ENCODE peak calls at places on chromosomes 5 and 9, in six cellular contexts. S, F, W, I, J and V are unnamed samples.
A peak's percentile ranks its signal among the peaks of the same experiment; 100 is the strongest.

GRCh38 chr9:111842313-111842712 is 47.6 kb upstream of the SHOC1 start:
- DNase-seq in S (no peak), F (no peak), W (no peak), I (no peak), J (no peak), V (no peak)

GRCh38 chr5:179120951-179121666 is 60.9 kb downstream of the ZNF354C start:
- DNase-seq in S (no peak), F (no peak), W (no peak), I (no peak), J (no peak), V (no peak)

GRCh38 chr9:127418037-127418471 is 6.1 kb upstream of the ZNF79 start:
- DNase-seq in S (peak; percentile 92), F (no peak), W (no peak), I (no peak), J (no peak), V (no peak)

GRCh38 chr9:137302176-137303030 is at the start of gene NRARP:
- DNase-seq in S (peak; percentile 88), F (peak; percentile 84), W (peak; percentile 64), I (peak; percentile 57), J (peak; percentile 92), V (peak; percentile 90)

GRCh38 chr5:132439521-132440206 is 50.9 kb downstream of the IRF1 start:
- DNase-seq in S (no peak), F (no peak), W (peak; percentile 97), I (no peak), J (peak; percentile 39), V (no peak)

GRCh38 chr5:6907320-6907918 is 194.2 kb downstream of the TENT4A start:
- DNase-seq in S (no peak), F (no peak), W (no peak), I (no peak), J (no peak), V (no peak)

GRCh38 chr5:119049824-119050449 is 20.9 kb upstream of the DMXL1 start:
- DNase-seq in S (peak; percentile 86), F (no peak), W (peak; percentile 80), I (no peak), J (no peak), V (no peak)

GRCh38 chr9:3434594-3434993 is 91.2 kb downstream of the RFX3 start:
- DNase-seq in S (no peak), F (no peak), W (peak; percentile 82), I (peak; percentile 84), J (no peak), V (no peak)

GRCh38 chr9:69674112-69674511 is 1.9 kb upstream of the APBA1 start:
- DNase-seq in S (peak; percentile 81), F (no peak), W (no peak), I (no peak), J (no peak), V (no peak)

GRCh38 chr5:172795401-172795977 is 24.5 kb upstream of the DUSP1 start:
- DNase-seq in S (peak; percentile 26), F (peak; percentile 74), W (peak; percentile 99), I (no peak), J (peak; percentile 74), V (no peak)

GRCh38 chr9:134407123-134407779 is 81.0 kb downstream of the RXRA start:
- DNase-seq in S (peak; percentile 57), F (peak; percentile 64), W (peak; percentile 90), I (peak; percentile 98), J (peak; percentile 92), V (peak; percentile 29)

GRCh38 chr9:18826248-18826647 is 206.8 kb downstream of the SAXO1 start:
- DNase-seq in S (no peak), F (no peak), W (no peak), I (no peak), J (no peak), V (no peak)

GRCh38 chr9:82891321-82891720 is 171.6 kb downstream of the RASEF start:
- DNase-seq in S (no peak), F (no peak), W (no peak), I (no peak), J (no peak), V (no peak)

GRCh38 chr5:157309796-157310195 is 43.9 kb downstream of the CYFIP2 start:
- DNase-seq in S (peak; percentile 16), F (no peak), W (no peak), I (no peak), J (no peak), V (no peak)

GRCh38 chr5:132001647-132002561 is 9.6 kb downstream of the ACSL6 start:
- DNase-seq in S (peak; percentile 43), F (no peak), W (peak; percentile 24), I (no peak), J (peak; percentile 47), V (no peak)

GRCh38 chr5:167639213-167639612 is 652.2 kb upstream of the WWC1 start:
- DNase-seq in S (no peak), F (no peak), W (peak; percentile 62), I (no peak), J (no peak), V (no peak)

GRCh38 chr9:7186175-7186574 is 428.4 kb downstream of the KDM4C start:
- DNase-seq in S (peak; percentile 64), F (no peak), W (peak; percentile 37), I (peak; percentile 13), J (no peak), V (no peak)

DNA sequence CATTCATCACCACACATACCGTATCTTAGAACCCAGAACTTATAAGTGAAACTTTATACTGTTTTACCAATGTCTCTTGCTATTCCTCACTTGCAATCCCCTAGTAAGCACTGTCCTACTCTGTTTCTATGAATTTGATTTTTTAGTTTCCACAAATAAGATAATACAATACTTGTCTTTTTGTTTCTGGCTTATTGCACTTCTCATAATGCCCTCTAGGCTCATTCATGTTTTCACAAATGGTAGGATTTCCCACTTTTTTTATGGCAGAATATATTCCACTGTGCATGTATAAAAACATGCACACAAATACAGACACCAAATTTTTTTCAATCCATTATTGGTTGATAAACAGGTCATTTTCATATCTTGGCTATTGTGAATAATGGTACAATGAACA is 1742.3 kb upstream of the NUDT12 start:
- DNase-seq in S (no peak), F (no peak), W (no peak), I (no peak), J (no peak), V (no peak)
- TF ChIP-seq CTCF in S (no peak), F (no peak), W (no peak), I (no peak), J (no peak), V (peak; percentile 23)

GRCh38 chr5:78627766-78628165 is 20.8 kb downstream of the LHFPL2 start:
- DNase-seq in S (no peak), F (no peak), W (peak; percentile 54), I (no peak), J (no peak), V (no peak)

GRCh38 chr5:78626009-78626571 is 22.5 kb downstream of the LHFPL2 start:
- DNase-seq in S (no peak), F (no peak), W (peak; percentile 57), I (no peak), J (no peak), V (no peak)

GRCh38 chr5:78624992-78625391 is 23.6 kb downstream of the LHFPL2 start:
- DNase-seq in S (no peak), F (no peak), W (no peak), I (no peak), J (no peak), V (no peak)

GRCh38 chr5:78628260-78629024 is 20.1 kb downstream of the LHFPL2 start:
- DNase-seq in S (no peak), F (no peak), W (no peak), I (no peak), J (no peak), V (no peak)

GRCh38 chr5:78627175-78627574 is 21.4 kb downstream of the LHFPL2 start:
- DNase-seq in S (no peak), F (no peak), W (no peak), I (no peak), J (no peak), V (no peak)
- TF ChIP-seq CTCF in S (peak; percentile 53), F (no peak), W (peak; percentile 48), I (no peak), J (no peak), V (peak; percentile 26)

GRCh38 chr9:100098241-100098886 is 436 bp downstream of the ERP44 start:
- DNase-seq in S (peak; percentile 91), F (peak; percentile 39), W (peak; percentile 54), I (peak; percentile 32), J (peak; percentile 71), V (peak; percentile 26)
- TF ChIP-seq CTCF in S (no peak), F (no peak), W (no peak), I (no peak), J (no peak), V (no peak)

DNA sequence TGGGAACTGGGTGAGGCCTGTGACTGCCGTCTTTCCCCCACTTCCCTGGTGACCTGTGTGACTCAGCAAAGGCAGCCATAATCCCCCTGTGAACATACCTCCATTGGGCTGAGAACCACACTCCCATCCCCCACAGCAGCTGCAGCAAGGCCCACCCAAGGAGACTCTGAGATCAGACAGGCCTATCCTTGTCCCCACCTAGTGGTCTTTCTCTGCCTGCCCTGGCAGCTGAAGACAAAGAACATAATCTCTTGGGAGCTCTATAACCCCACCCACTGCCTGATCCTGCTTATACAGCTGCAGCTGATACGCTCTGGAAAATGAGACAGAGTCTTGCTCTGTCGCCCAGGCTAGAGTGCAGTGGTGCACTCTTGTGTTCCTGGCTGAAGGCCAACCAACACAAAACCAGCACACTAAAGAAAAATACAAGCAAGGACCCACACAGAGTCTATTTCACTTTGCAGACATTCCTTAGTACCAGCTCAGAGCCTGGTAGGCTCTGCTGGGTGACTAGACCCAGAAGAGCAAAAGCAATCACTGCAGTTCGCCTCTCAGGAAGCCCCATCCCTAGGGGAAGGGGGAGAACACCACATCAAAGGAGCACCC is 106.7 kb downstream of the MCTP1 start:
- DNase-seq in S (peak; percentile 90), F (no peak), W (no peak), I (no peak), J (no peak), V (no peak)
- TF ChIP-seq CTCF in S (peak; percentile 82), F (no peak), W (no peak), I (no peak), J (no peak), V (no peak)

GRCh38 chr9:88781500-88782391 is 209.5 kb upstream of the S1PR3 start:
- DNase-seq in S (peak; percentile 32), F (no peak), W (peak; percentile 74), I (peak; percentile 57), J (no peak), V (no peak)
- TF ChIP-seq CTCF in S (peak; percentile 51), F (no peak), W (peak; percentile 53), I (peak; percentile 32), J (no peak), V (peak; percentile 41)

DNA sequence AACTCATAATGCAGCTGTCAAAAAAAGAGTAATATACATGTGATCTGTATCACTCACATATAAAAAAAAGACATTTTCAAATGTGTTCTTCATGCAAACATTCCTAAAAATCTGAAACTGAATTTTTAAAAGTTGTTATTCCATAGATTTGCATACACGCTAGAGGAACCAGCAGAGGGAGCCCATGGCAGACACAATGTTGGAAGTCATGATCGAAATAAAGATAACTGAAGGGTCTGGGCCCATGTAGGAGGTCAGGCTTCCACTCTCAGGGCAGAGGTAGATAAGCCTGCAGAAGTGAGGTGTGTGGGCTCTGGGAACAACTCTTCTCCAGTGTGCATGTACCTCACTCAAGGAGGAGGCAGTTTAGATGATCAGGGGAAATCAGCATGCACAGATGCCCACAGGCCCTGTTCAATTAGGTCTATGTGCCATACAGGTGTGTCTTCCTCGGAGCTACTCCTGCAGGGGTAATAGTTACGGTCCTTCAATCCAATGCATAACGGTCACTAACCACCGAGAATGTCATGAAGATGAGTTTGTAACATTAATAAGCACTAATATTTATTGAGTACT is 208.6 kb downstream of the EPB41L4A start:
- DNase-seq in S (peak; percentile 69), F (no peak), W (peak; percentile 17), I (no peak), J (peak; percentile 41), V (no peak)
- TF ChIP-seq CTCF in S (peak; percentile 78), F (no peak), W (peak; percentile 58), I (no peak), J (peak; percentile 15), V (peak; percentile 67)